ENCODE peak calls at places on chromosome 19, in six cellular contexts. Q is fibroblast of lung, U is MM.1S, L is GM23248, O is DND-41, K is neural progenitor cell. Y is an unnamed sample. For H4K20me1, the result is how much of the 10 kb centered on the place peaks cover.

GRCh38 chr19:16889429-16889882 is 657 bp downstream of the F2RL3 start:
- DNase-seq in Q (no peak), U (no peak), L (no peak), O (no peak), K (no peak), Y (no peak)

GRCh38 chr19:47271949-47272348 is 2.7 kb upstream of the INAFM1 start:
- DNase-seq in Q (no peak), U (no peak), L (no peak), O (no peak), K (no peak), Y (no peak)

GRCh38 chr19:15091918-15092753 is 10.1 kb downstream of the OR1I1 start:
- DNase-seq in Q (peak), U (peak), L (peak), O (peak), K (peak), Y (no peak)

GRCh38 chr19:34260771-34261173 is 6.4 kb downstream of the GARRE1 start:
- DNase-seq in Q (peak), U (no peak), L (peak), O (no peak), K (peak), Y (no peak)

GRCh38 chr19:40718774-40719391 is 2.0 kb downstream of the ITPKC start:
- DNase-seq in Q (peak), U (no peak), L (peak), O (no peak), K (peak), Y (peak)

GRCh38 chr19:13646758-13647157 is 117.6 kb upstream of the MRI1 start:
- DNase-seq in Q (no peak), U (no peak), L (no peak), O (no peak), K (no peak), Y (no peak)

GRCh38 chr19:36103842-36104552 is 6.9 kb upstream of the OVOL3 start:
- DNase-seq in Q (peak), U (no peak), L (no peak), O (no peak), K (no peak), Y (no peak)

GRCh38 chr19:13430790-13431582 is 75.3 kb downstream of the CACNA1A start:
- DNase-seq in Q (peak), U (peak), L (peak), O (peak), K (peak), Y (peak)

GRCh38 chr19:2494447-2495129 is 18.7 kb downstream of the GADD45B start:
- DNase-seq in Q (peak), U (peak), L (peak), O (no peak), K (peak), Y (no peak)

GRCh38 chr19:13164370-13165090 is 14.3 kb downstream of the IER2 start:
- DNase-seq in Q (peak), U (no peak), L (peak), O (peak), K (peak), Y (no peak)

GRCh38 chr19:21092107-21092506 is 10.1 kb downstream of the ZNF714 start:
- DNase-seq in Q (peak), U (no peak), L (peak), O (no peak), K (no peak), Y (no peak)

GRCh38 chr19:13795595-13796300 is 505 bp downstream of the ZSWIM4 start:
- DNase-seq in Q (peak), U (no peak), L (peak), O (peak), K (no peak), Y (no peak)

GRCh38 chr19:18425515-18426415 is 6.6 kb downstream of the SSBP4 start:
- DNase-seq in Q (peak), U (no peak), L (peak), O (no peak), K (no peak), Y (no peak)

GRCh38 chr19:40862785-40863184 is 12.5 kb upstream of the CYP2A6 start:
- DNase-seq in Q (no peak), U (no peak), L (peak), O (no peak), K (no peak), Y (no peak)

GRCh38 chr19:11735375-11735774 is 3.4 kb downstream of the ZNF823 start:
- DNase-seq in Q (no peak), U (no peak), L (peak), O (no peak), K (no peak), Y (no peak)

GRCh38 chr19:46221981-46222610 is 7.4 kb upstream of the IGFL1 start:
- DNase-seq in Q (peak), U (no peak), L (peak), O (no peak), K (no peak), Y (no peak)

GRCh38 chr19:7159105-7159933 is 89.8 kb downstream of the ZNF557 start:
- DNase-seq in Q (peak), U (no peak), L (peak), O (no peak), K (no peak), Y (no peak)

GRCh38 chr19:38319421-38320258 is at the start of gene KCNK6:
- DNase-seq in Q (peak), U (no peak), L (peak), O (peak), K (peak), Y (no peak)

GRCh38 chr19:27876489-27876888 is 1336.5 kb downstream of the UQCRFS1 start:
- DNase-seq in Q (no peak), U (no peak), L (no peak), O (no peak), K (no peak), Y (no peak)

GRCh38 chr19:13301627-13302334 is 151.6 kb downstream of the IER2 start:
- DNase-seq in Q (no peak), U (no peak), L (no peak), O (no peak), K (no peak), Y (no peak)

GRCh38 chr19:35712910-35713845 is 4.6 kb upstream of the KMT2B start:
- DNase-seq in Q (no peak), U (no peak), L (no peak), O (no peak), K (no peak), Y (no peak)

GRCh38 chr19:19627716-19628498 is at the start of gene LPAR2:
- DNase-seq in Q (peak), U (peak), L (peak), O (no peak), K (peak), Y (peak)

GRCh38 chr19:37953125-37953524 is 46.1 kb downstream of the SIPA1L3 start:
- DNase-seq in Q (peak), U (no peak), L (no peak), O (no peak), K (peak), Y (no peak)

GRCh38 chr19:4904481-4904880 is 1.8 kb upstream of the ARRDC5 start:
- DNase-seq in Q (no peak), U (no peak), L (no peak), O (no peak), K (no peak), Y (no peak)

GRCh38 chr19:5666921-5667610 is 13.2 kb downstream of the MICOS13 start:
- DNase-seq in Q (no peak), U (no peak), L (no peak), O (no peak), K (no peak), Y (no peak)

GRCh38 chr19:34320277-34320676 is 44.7 kb upstream of the GPI start:
- DNase-seq in Q (no peak), U (no peak), L (no peak), O (no peak), K (no peak), Y (no peak)

GRCh38 chr19:19602136-19602712 is 16.3 kb downstream of the PBX4 start:
- DNase-seq in Q (no peak), U (no peak), L (no peak), O (no peak), K (no peak), Y (no peak)

GRCh38 chr19:53076984-53077383 is 26.2 kb downstream of the ZNF160 start:
- DNase-seq in Q (peak), U (no peak), L (peak), O (peak), K (peak), Y (no peak)

GRCh38 chr19:5801796-5802616 is 2.9 kb upstream of the NRTN start:
- DNase-seq in Q (peak), U (no peak), L (peak), O (no peak), K (peak), Y (no peak)

GRCh38 chr19:17089238-17089637 is 13.7 kb downstream of the MYO9B start:
- DNase-seq in Q (peak), U (no peak), L (peak), O (no peak), K (no peak), Y (no peak)

GRCh38 chr19:29836409-29836825 is 24.6 kb downstream of the CCNE1 start:
- DNase-seq in Q (no peak), U (no peak), L (no peak), O (no peak), K (no peak), Y (no peak)

GRCh38 chr19:34639491-34640085 is 37.4 kb downstream of the SCGB2B2 start:
- DNase-seq in Q (peak), U (peak), L (peak), O (peak), K (peak), Y (peak)

GRCh38 chr19:30074741-30075460 is 132.9 kb downstream of the URI1 start:
- DNase-seq in Q (peak), U (no peak), L (no peak), O (no peak), K (no peak), Y (no peak)

GRCh38 chr19:12745166-12745897 is 6.3 kb upstream of the BEST2 start:
- DNase-seq in Q (peak), U (no peak), L (no peak), O (no peak), K (no peak), Y (no peak)

GRCh38 chr19:39327990-39328705 is 7.5 kb upstream of the LRFN1 start:
- DNase-seq in Q (peak), U (peak), L (peak), O (peak), K (peak), Y (no peak)

GRCh38 chr19:9958451-9958850 is 22.1 kb upstream of the OLFM2 start:
- DNase-seq in Q (peak), U (no peak), L (peak), O (no peak), K (no peak), Y (no peak)

GRCh38 chr19:9962623-9963290 is 26.4 kb upstream of the OLFM2 start:
- DNase-seq in Q (no peak), U (no peak), L (no peak), O (no peak), K (no peak), Y (no peak)

GRCh38 chr19:9966024-9966423 is 29.7 kb upstream of the OLFM2 start:
- DNase-seq in Q (no peak), U (no peak), L (no peak), O (no peak), K (no peak), Y (no peak)

GRCh38 chr19:9956956-9957355 is 20.6 kb upstream of the OLFM2 start:
- DNase-seq in Q (no peak), U (no peak), L (peak), O (no peak), K (no peak), Y (no peak)

DNA sequence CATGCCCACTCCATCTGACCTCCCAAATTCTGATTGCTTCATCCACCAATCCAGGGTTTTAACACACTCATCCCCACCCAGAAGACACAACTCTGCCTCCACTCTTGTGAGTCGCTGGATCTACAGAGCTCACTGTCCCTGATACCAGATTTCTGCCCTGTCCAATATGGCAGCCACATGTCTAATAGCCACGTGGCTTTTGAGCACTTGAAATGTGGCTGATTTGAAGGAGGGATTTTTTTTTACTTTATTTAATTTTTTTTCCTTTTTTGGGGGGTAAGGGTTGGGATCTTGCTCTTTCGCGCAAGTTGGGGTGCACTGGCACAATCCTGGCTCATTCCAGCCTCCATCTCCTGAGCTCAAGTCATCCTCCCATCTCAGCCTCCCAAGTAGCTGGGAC is 24.8 kb upstream of the OLFM2 start:
- DNase-seq in Q (no peak), U (no peak), L (no peak), O (no peak), K (no peak), Y (no peak)
- TF ChIP-seq EZH2 in Q (no peak), U (no peak), L (no peak), O (no peak), K (no peak), Y (no peak)

GRCh38 chr19:55675661-55676354 is 782 bp downstream of the EPN1 start:
- DNase-seq in Q (no peak), U (peak), L (peak), O (no peak), K (no peak), Y (no peak)
- H4K20me1 ChIP-seq in Q (under half), U (under half), L (under half), O (half or more), K (half or more), Y (under half)

GRCh38 chr19:42068756-42069571 is 1.0 kb downstream of the GRIK5 start:
- DNase-seq in Q (no peak), U (no peak), L (no peak), O (no peak), K (peak), Y (no peak)

GRCh38 chr19:42071247-42071646 is 1.2 kb upstream of the GRIK5 start:
- DNase-seq in Q (no peak), U (no peak), L (no peak), O (no peak), K (no peak), Y (no peak)

GRCh38 chr19:42067315-42067888 is 2.6 kb downstream of the GRIK5 start:
- DNase-seq in Q (no peak), U (no peak), L (no peak), O (no peak), K (no peak), Y (no peak)

GRCh38 chr19:42068361-42068755 is 1.6 kb downstream of the GRIK5 start:
- DNase-seq in Q (no peak), U (no peak), L (no peak), O (no peak), K (no peak), Y (no peak)

DNA sequence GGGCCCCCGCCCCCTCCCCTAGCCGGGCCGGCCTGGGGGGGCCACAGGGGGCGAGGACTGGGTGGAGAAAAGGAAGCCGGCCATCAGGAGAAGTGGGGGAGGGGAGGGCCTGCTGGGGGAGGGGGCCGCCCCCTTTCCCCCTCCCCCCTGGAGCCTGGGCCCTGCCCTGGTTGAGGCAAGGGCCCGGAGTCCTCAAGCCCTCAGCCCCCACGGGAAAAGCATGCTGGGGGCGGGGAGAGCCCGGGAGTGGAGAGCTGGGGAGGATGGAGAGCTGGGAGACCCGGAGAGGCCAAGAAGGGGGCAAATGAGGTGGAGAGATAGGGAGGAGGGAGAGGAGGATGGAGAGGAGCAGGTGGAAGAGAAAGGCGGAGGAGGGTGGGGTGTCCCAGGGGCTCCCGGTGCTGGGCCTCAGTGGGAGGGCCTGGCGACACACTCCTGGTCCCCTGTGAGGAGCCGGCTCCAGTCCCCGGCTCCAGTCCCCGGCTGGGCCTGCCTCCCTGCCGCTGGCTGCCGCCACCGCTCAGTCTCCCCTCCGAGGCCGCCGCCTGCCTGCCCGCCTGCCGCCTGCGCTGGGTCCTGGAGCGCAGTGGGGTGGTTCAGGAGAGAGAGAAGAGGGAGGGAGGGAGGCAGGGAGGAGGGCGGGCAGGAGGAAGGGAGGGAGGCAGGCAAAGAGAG is at the start of gene GRIK5:
- DNase-seq in Q (no peak), U (no peak), L (peak), O (no peak), K (peak), Y (no peak)
- TF ChIP-seq EZH2 in Q (no peak), U (no peak), L (no peak), O (no peak), K (no peak), Y (no peak)

DNA sequence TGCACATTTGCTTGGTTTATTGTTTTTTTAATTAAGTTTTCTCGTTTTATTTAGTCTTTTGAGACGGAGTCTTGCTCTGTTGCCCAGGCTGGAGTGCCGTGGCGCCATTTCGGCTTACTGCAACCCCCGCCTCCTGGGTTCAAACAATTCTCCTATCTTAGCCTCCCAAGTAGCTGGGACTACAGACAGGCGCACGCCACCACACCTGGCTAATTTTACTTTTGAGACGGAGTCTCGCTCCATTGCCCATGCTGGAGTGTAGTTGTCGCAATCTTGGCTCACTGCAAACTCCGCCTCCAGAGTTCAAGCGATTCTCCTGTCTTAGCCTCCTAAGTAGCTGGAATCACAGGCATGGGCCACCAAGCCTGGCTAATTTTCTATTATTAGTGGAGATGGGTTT is 1.3 kb downstream of the RPS9 start:
- DNase-seq in Q (no peak), U (no peak), L (no peak), O (no peak), K (no peak), Y (no peak)
- H4K20me1 ChIP-seq in Q (under half), U (half or more), L (under half), O (half or more), K (half or more), Y (half or more)

GRCh38 chr19:496333-496634 is at the start of gene MADCAM1:
- DNase-seq in Q (no peak), U (no peak), L (no peak), O (no peak), K (no peak), Y (no peak)
- TF ChIP-seq EZH2 in Q (no peak), U (no peak), L (no peak), O (no peak), K (no peak), Y (no peak)

DNA sequence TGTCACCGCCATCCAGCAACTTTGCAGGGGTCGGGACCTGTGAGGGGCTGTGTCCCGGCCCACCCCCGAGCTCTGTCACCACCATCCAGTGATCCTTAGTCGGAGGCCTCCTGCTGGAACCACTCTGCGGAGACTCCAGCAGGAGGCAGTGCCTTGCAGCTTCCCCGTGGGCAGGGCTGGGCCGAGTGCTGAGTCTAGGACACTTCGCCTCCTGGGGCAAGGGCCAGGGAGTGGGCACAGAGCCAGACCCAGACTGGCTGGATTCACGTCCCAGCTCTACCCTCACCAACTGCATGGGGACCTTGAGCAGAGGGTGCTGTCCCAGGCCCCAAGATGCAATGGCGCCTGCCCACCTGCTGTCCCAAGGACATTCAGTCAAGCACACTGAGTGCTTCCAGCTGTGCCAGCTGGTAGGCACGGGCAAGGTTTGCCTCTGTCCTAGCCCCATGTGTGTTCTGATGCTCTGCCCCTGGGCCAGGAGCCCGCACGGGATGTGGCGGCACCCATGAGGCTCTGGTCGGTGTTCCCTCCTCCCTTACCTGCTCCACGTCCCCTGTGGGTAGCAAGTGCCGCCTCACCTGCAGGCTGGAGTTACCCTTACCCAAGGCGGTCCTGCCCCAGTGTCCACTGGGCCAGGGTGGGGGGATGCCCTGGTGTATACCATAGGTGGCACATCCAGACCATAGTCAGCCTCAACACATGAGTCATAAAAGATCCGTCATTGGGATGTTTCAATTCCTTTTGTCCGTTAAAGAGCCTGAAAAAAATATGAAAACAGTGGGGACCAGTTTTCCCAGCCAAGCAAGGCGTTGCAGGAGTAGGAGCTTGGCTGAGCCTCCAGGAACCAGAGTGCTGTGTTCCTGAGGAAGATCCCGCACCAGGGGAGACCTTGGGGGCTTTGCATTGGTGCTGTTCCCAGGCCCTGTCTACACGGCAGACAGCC is 7.4 kb downstream of the FZR1 start:
- DNase-seq in Q (no peak), U (no peak), L (no peak), O (no peak), K (no peak), Y (no peak)
- H4K20me1 ChIP-seq in Q (under half), U (under half), L (under half), O (half or more), K (half or more), Y (under half)

GRCh38 chr19:50718255-50719118 is 1.1 kb downstream of the SHANK1 start:
- DNase-seq in Q (no peak), U (no peak), L (peak), O (peak), K (peak), Y (no peak)
- TF ChIP-seq EZH2 in Q (no peak), U (no peak), L (no peak), O (peak), K (peak), Y (peak)

GRCh38 chr19:1254081-1254527 is 5.7 kb downstream of the MIDN start:
- DNase-seq in Q (no peak), U (no peak), L (peak), O (no peak), K (no peak), Y (no peak)
- H4K20me1 ChIP-seq in Q (under half), U (under half), L (under half), O (half or more), K (half or more), Y (under half)

Y was measured in keratinocyte.